ENCODE peak calls at places on chromosomes 11 and 22, in ten cellular contexts. I is tibial artery, H is lung, Y is testis, B is lower lobe of right lung, W is Caco-2, V is AG09309, D is dorsolateral prefrontal cortex, Z is thoracic aorta, N is cardiac fibroblast. U is an unnamed sample.

GRCh38 chr22:24289138-24289537 is 18.5 kb downstream of the SPECC1L start:
- DNase-seq in Z (no peak), H (no peak), D (no peak), B (no peak), I (no peak), Y (no peak), N (peak; percentile 88), V (peak; percentile 67), W (no peak), U (no peak)

GRCh38 chr11:58674609-58675008 is 52.1 kb downstream of the CNTF start:
- DNase-seq in N (no peak), I (no peak), W (no peak), D (no peak), Y (peak; percentile 38), B (no peak), Z (no peak), H (no peak), V (no peak), U (no peak)

GRCh38 chr11:107743161-107743560 is 31.3 kb upstream of the SLN start:
- DNase-seq in H (no peak), I (no peak), D (peak; percentile 43), B (no peak), V (no peak), W (no peak), Y (no peak), N (no peak), Z (no peak), U (no peak)

GRCh38 chr22:34111210-34111824 is 191.0 kb upstream of the LARGE1 start:
- DNase-seq in W (no peak), Y (peak; percentile 39), I (no peak), N (peak; percentile 32), V (no peak), H (no peak), D (peak; percentile 37), Z (no peak), B (no peak), U (peak; percentile 6)

GRCh38 chr11:79274636-79275315 is 166.1 kb downstream of the TENM4 start:
- DNase-seq in H (no peak), I (no peak), D (no peak), N (peak; percentile 19), W (no peak), V (peak; percentile 51), Z (no peak), B (no peak), Y (no peak), U (no peak)

GRCh38 chr22:32562916-32563315 is 88.3 kb downstream of the FBXO7 start:
- DNase-seq in V (no peak), N (no peak), Z (no peak), I (no peak), D (no peak), B (no peak), Y (no peak), W (no peak), H (no peak), U (no peak)

GRCh38 chr11:3745161-3745560 is 52.2 kb downstream of the NUP98 start:
- DNase-seq in Z (no peak), V (no peak), I (no peak), D (no peak), B (no peak), H (no peak), Y (no peak), N (no peak), W (no peak), U (peak; percentile 6)

GRCh38 chr11:13644997-13645667 is 23.3 kb upstream of the FAR1 start:
- DNase-seq in H (no peak), Z (no peak), Y (no peak), B (no peak), N (no peak), W (no peak), I (no peak), V (no peak), D (no peak), U (no peak)

GRCh38 chr11:44005956-44006355 is 41.8 kb upstream of the ACCSL start:
- DNase-seq in N (no peak), H (no peak), B (no peak), W (peak; percentile 26), I (peak; percentile 61), Y (peak; percentile 10), V (no peak), D (no peak), Z (no peak), U (no peak)

GRCh38 chr11:124920870-124921609 is 2.0 kb downstream of the HEPN1 start:
- DNase-seq in N (peak; percentile 77), H (peak; percentile 69), D (no peak), Z (no peak), B (peak; percentile 80), V (no peak), I (peak; percentile 78), Y (peak; percentile 89), W (no peak), U (no peak)
- TF ChIP-seq CTCF in N (no peak), H (no peak), D (no peak), Z (no peak), B (no peak), V (no peak), I (no peak), Y (no peak), W (no peak), U (no peak)

DNA sequence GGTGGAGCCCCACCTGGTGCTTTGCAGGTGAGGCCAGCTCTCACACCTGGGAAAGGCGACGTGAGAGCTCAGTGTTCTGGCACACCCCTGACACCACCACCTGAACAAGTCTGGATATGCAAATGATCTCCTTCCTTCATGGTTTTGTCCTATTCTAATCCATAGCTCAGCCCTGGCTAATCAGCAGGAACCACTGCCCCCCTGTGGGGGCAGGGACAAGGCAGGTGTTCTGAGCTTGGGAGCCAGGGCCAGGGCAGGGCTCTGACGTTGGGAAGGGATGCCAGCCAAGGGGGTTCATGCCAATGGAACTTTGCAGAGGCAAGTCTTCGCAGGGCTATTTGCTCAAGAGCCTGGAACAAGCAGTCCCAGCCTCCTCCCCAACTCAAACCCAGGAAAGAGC is 144.2 kb downstream of the TRIM29 start:
- DNase-seq in N (no peak), Y (no peak), D (no peak), W (no peak), B (no peak), Z (no peak), V (no peak), I (no peak), H (no peak), U (no peak)
- TF ChIP-seq CTCF in N (no peak), Y (no peak), D (no peak), W (peak; percentile 82), B (no peak), Z (no peak), V (no peak), I (no peak), H (no peak), U (no peak)

DNA sequence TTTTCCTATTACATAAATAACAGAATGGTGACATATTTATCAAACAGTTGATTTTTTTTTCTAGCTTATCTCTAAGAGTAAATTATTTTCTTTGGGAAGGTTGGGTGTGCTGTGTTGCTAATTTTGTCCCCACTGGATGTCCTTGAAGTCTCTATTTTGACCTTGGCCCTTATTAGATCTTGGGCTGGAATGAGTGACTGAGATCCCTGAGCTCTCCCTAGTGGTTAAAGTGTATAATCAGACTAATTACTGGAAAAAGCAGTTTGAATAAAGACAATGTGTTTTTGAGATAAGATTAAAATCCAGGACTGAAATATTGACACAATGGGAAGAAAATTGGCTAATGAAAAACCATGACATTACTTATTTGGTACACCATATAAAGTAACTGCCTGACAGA is 56.1 kb downstream of the AASDHPPT start:
- DNase-seq in N (peak; percentile 7), B (no peak), H (no peak), Y (no peak), I (no peak), D (no peak), V (no peak), Z (no peak), W (no peak), U (no peak)
- TF ChIP-seq CTCF in N (peak; percentile 36), B (peak; percentile 8), H (no peak), Y (peak; percentile 8), I (no peak), D (peak; percentile 17), V (peak; percentile 36), Z (peak; percentile 12), W (peak; percentile 38), U (no peak)

GRCh38 chr11:56714206-56714605 is 15.3 kb downstream of the OR9G1 start:
- DNase-seq in B (no peak), W (no peak), I (no peak), Z (no peak), V (no peak), Y (no peak), D (no peak), H (no peak), N (no peak), U (no peak)
- TF ChIP-seq CTCF in B (no peak), W (no peak), I (no peak), Z (no peak), V (no peak), Y (no peak), D (no peak), H (no peak), N (no peak), U (no peak)

U was measured in Calu3.